ENCODE peak calls at places on chromosomes 6 and 20, in eight cellular contexts. W is SK-N-SH, X is IMR-90, P is MM.1S, R is breast epithelium, F is WERI-Rb-1, D is lung, V is tibial artery. K is an unnamed sample.

GRCh38 chr6:137080711-137081110 is 35.9 kb upstream of the IL20RA start:
- DNase-seq in W (no peak), X (no peak), P (no peak), R (no peak), F (no peak), D (no peak), V (no peak), K (no peak)

GRCh38 chr6:36807750-36808149 is 31.5 kb downstream of the CPNE5 start:
- DNase-seq in W (no peak), X (no peak), P (no peak), R (no peak), F (no peak), D (no peak), V (no peak), K (no peak)

GRCh38 chr6:87436435-87436834 is 28.7 kb downstream of the CFAP206 start:
- DNase-seq in W (no peak), X (peak), P (peak), R (no peak), F (no peak), D (no peak), V (peak), K (peak)

GRCh38 chr6:151374024-151374423 is 17.3 kb downstream of the ZBTB2 start:
- DNase-seq in W (no peak), X (no peak), P (no peak), R (no peak), F (no peak), D (no peak), V (no peak), K (no peak)

GRCh38 chr20:48238781-48239180 is 453.5 kb upstream of the SULF2 start:
- DNase-seq in W (no peak), X (peak), P (no peak), R (no peak), F (no peak), D (no peak), V (no peak), K (no peak)

GRCh38 chr6:115976321-115976870 is 84.3 kb downstream of the FRK start:
- DNase-seq in W (no peak), X (no peak), P (no peak), R (no peak), F (no peak), D (no peak), V (no peak), K (no peak)

GRCh38 chr20:33659341-33660034 is 2.6 kb upstream of the C20orf144 start:
- DNase-seq in W (no peak), X (no peak), P (no peak), R (no peak), F (no peak), D (no peak), V (no peak), K (no peak)

GRCh38 chr6:63740709-63741108 is 105.1 kb downstream of the PHF3 start:
- DNase-seq in W (no peak), X (peak), P (no peak), R (no peak), F (no peak), D (no peak), V (no peak), K (no peak)

GRCh38 chr20:57738484-57738883 is 28.7 kb upstream of the PMEPA1 start:
- DNase-seq in W (no peak), X (no peak), P (no peak), R (no peak), F (no peak), D (no peak), V (no peak), K (no peak)

GRCh38 chr6:142944126-142945066 is 580 bp downstream of the HIVEP2 start:
- DNase-seq in W (peak), X (peak), P (peak), R (peak), F (peak), D (peak), V (peak), K (peak)

GRCh38 chr6:73002588-73002987 is 222.7 kb downstream of the KHDC1L start:
- DNase-seq in W (no peak), X (no peak), P (no peak), R (no peak), F (no peak), D (no peak), V (no peak), K (no peak)

DNA sequence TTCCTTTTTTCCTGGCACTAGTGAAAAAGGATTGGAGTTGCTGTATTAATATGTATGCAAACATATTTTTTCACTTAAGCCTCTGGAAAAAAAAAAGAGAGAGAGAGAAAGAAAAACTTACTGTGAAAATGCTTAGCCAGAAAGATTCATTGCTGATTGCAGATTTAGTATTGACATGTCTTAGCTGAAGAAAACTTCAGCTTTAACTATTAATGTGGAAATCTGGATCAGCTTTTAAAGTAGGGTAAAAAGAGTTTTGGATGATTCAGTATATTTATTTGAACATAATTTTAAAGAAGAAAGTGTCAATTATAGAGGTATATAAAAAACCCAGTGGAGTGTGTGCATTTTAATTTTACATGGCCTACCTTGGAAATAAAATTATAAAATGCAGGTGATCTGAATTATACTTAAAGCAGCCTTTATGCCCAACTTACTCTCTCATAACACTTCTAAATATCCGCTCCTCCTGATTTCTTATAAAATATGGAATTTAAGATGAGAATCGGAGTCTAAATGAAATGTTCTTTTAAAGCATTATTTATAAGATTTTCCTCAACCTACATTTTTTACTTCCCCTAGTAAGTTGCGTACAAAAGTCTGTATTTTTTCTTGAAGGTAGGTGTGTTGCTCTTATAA is 3.6 kb downstream of the CITED2 start:
- DNase-seq in W (no peak), X (peak), P (no peak), R (no peak), F (no peak), D (no peak), V (no peak), K (no peak)
- H3K27ac ChIP-seq in W (peak), X (no peak), P (peak), R (peak), F (no peak), D (no peak), V (peak), K (no peak)

GRCh38 chr20:36246410-36246809 is 10.1 kb downstream of the AAR2 start:
- DNase-seq in W (no peak), X (no peak), P (no peak), R (no peak), F (no peak), D (no peak), V (no peak), K (no peak)
- H3K4me3 ChIP-seq in W (no peak), X (no peak), P (no peak), R (no peak), F (no peak), D (no peak), V (no peak), K (no peak)

GRCh38 chr6:4153514-4153985 is 18.2 kb upstream of the ECI2 start:
- DNase-seq in W (no peak), X (no peak), P (no peak), R (no peak), F (no peak), D (no peak), V (no peak), K (no peak)
- H3K27ac ChIP-seq in W (no peak), X (no peak), P (no peak), R (no peak), F (no peak), D (no peak), V (no peak), K (no peak)

DNA sequence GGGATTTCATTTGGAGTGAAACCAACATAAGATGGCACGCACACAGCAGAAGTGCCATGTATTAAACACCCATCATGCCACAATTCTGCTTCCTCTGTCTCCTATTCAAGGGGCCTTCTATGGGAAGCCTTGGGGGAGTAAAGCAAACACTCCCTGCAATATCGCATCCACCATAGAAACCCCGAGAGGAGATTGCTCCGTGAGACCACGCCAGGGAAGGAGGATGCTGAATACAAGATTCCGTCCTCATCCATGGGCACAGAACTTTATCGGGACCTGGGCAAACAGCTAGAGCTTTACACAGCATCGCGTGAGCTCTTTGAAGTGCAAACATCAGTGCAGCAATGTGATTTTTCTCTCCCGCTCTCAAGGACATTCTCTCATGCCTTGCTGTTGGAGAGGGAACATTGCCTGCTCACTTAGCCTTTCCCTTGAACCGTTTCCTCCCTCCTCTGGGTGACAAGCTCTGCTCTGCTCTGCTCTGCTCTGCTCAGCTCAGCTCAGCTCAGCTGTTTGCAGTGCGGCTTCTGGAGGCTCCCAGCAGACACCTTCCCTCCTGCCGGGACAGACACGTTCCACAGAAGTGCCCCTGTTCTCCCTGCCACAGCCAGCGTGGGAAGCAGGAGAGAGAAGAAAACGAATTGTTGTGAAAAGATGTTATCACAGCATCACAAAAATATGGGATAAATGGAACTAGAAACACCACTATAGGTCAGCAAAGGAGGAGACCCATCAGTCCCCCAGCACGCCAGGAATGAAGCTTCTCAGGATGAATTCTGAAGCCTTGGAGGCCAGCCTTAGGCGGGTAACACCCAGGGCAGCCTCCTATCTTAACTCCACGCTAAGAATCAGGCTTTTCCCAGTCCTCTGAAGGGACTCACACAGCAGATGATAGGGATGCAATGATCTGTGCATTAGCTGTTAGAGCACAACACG is 48.2 kb downstream of the RNASET2 start:
- DNase-seq in W (no peak), X (no peak), P (no peak), R (no peak), F (no peak), D (no peak), V (no peak), K (no peak)
- H3K4me3 ChIP-seq in W (no peak), X (no peak), P (no peak), R (no peak), F (no peak), D (no peak), V (no peak), K (no peak)

GRCh38 chr6:11368760-11369159 is 136.3 kb upstream of the NEDD9 start:
- DNase-seq in W (no peak), X (no peak), P (no peak), R (no peak), F (no peak), D (no peak), V (no peak), K (no peak)

GRCh38 chr6:11366183-11366933 is 133.9 kb upstream of the NEDD9 start:
- DNase-seq in W (no peak), X (no peak), P (peak), R (no peak), F (no peak), D (no peak), V (no peak), K (no peak)

GRCh38 chr6:11367638-11368199 is 135.3 kb upstream of the NEDD9 start:
- DNase-seq in W (no peak), X (no peak), P (no peak), R (no peak), F (no peak), D (no peak), V (no peak), K (no peak)

GRCh38 chr6:11368264-11368663 is 135.8 kb upstream of the NEDD9 start:
- DNase-seq in W (no peak), X (no peak), P (no peak), R (no peak), F (no peak), D (no peak), V (no peak), K (no peak)

GRCh38 chr6:11366934-11367637 is 134.6 kb upstream of the NEDD9 start:
- DNase-seq in W (no peak), X (no peak), P (no peak), R (no peak), F (no peak), D (no peak), V (no peak), K (no peak)
- H3K27ac ChIP-seq in W (peak), X (no peak), P (peak), R (peak), F (no peak), D (peak), V (peak), K (peak)

K was measured in pancreas.